ENCODE peak calls at places on chromosomes 2 and 18, in seven cellular contexts. S is nephron progenitor cell, H is osteoblast, P is B cell, I is colonic mucosa, Z is GM13976, D is activated B cell treated with CpG ODN at 0.5 μM for 24 hours. V is an unnamed sample.

GRCh38 chr2:196849895-196850294 is 40.7 kb upstream of the C2orf66 start:
- DNase-seq in S (no peak), H (peak), P (peak), I (peak), Z (no peak), D (no peak), V (no peak)

GRCh38 chr2:60463249-60463648 is 90.2 kb downstream of the BCL11A start:
- DNase-seq in S (no peak), H (no peak), P (no peak), I (no peak), Z (no peak), D (no peak), V (no peak)

GRCh38 chr2:241702155-241702404 is 241 bp downstream of the ING5 start:
- DNase-seq in S (peak), H (no peak), P (peak), I (no peak), Z (peak), D (no peak), V (peak)

GRCh38 chr2:172888704-172889103 is 153.1 kb downstream of the RAPGEF4 start:
- DNase-seq in S (no peak), H (no peak), P (no peak), I (no peak), Z (no peak), D (no peak), V (no peak)

GRCh38 chr18:59308201-59309014 is 10.0 kb downstream of the CPLX4 start:
- DNase-seq in S (peak), H (peak), P (peak), I (peak), Z (peak), D (peak), V (peak)

GRCh38 chr2:216698895-216699294 is 3.5 kb upstream of the IGFBP5 start:
- DNase-seq in S (no peak), H (no peak), P (no peak), I (no peak), Z (peak), D (no peak), V (no peak)

GRCh38 chr2:151849413-151850010 is 21.3 kb upstream of the ARL5A start:
- DNase-seq in S (no peak), H (no peak), P (no peak), I (no peak), Z (no peak), D (no peak), V (no peak)

GRCh38 chr18:47215554-47216138 is 35.8 kb downstream of the SKOR2 start:
- DNase-seq in S (peak), H (peak), P (peak), I (no peak), Z (peak), D (no peak), V (no peak)

GRCh38 chr2:1974391-1974790 is 230.1 kb upstream of the PXDN start:
- DNase-seq in S (no peak), H (no peak), P (no peak), I (no peak), Z (no peak), D (no peak), V (no peak)

GRCh38 chr18:961644-962355 is 57.1 kb downstream of the ADCYAP1 start:
- DNase-seq in S (peak), H (peak), P (peak), I (peak), Z (peak), D (no peak), V (peak)

GRCh38 chr2:182559623-182560022 is 132.8 kb upstream of the PDE1A start:
- DNase-seq in S (no peak), H (no peak), P (no peak), I (no peak), Z (no peak), D (no peak), V (no peak)

GRCh38 chr2:236726701-236727450 is 157.3 kb downstream of the ACKR3 start:
- DNase-seq in S (no peak), H (no peak), P (no peak), I (no peak), Z (no peak), D (no peak), V (no peak)
- TF ChIP-seq CTCF in S (no peak), H (no peak), P (no peak), I (no peak), Z (no peak), D (no peak), V (no peak)

GRCh38 chr2:228675042-228675441 is 493.6 kb upstream of the SPHKAP start:
- DNase-seq in S (no peak), H (peak), P (no peak), I (no peak), Z (no peak), D (no peak), V (no peak)
- TF ChIP-seq CTCF in S (no peak), H (no peak), P (no peak), I (no peak), Z (no peak), D (no peak), V (no peak)

GRCh38 chr2:134792147-134792546 is 46.3 kb upstream of the ACMSD start:
- DNase-seq in S (no peak), H (peak), P (no peak), I (no peak), Z (no peak), D (no peak), V (no peak)
- TF ChIP-seq CTCF in S (no peak), H (no peak), P (no peak), I (no peak), Z (no peak), D (no peak), V (no peak)

GRCh38 chr2:24613154-24613814 is 122.2 kb downstream of the NCOA1 start:
- DNase-seq in S (no peak), H (peak), P (peak), I (peak), Z (peak), D (no peak), V (no peak)
- TF ChIP-seq CTCF in S (no peak), H (peak), P (no peak), I (no peak), Z (peak), D (no peak), V (peak)

GRCh38 chr2:235799281-235799680 is 305.4 kb downstream of the AGAP1 start:
- DNase-seq in S (no peak), H (no peak), P (no peak), I (no peak), Z (no peak), D (no peak), V (no peak)

GRCh38 chr2:235807347-235807746 is 313.5 kb downstream of the AGAP1 start:
- DNase-seq in S (no peak), H (no peak), P (no peak), I (no peak), Z (no peak), D (no peak), V (peak)

GRCh38 chr2:235802542-235802941 is 308.7 kb downstream of the AGAP1 start:
- DNase-seq in S (no peak), H (no peak), P (no peak), I (no peak), Z (no peak), D (no peak), V (no peak)

GRCh38 chr2:235804676-235805075 is 310.8 kb downstream of the AGAP1 start:
- DNase-seq in S (no peak), H (no peak), P (no peak), I (no peak), Z (no peak), D (no peak), V (no peak)

GRCh38 chr2:235803028-235803427 is 309.2 kb downstream of the AGAP1 start:
- DNase-seq in S (no peak), H (no peak), P (no peak), I (no peak), Z (no peak), D (no peak), V (no peak)
- TF ChIP-seq CTCF in S (no peak), H (peak), P (no peak), I (no peak), Z (no peak), D (no peak), V (no peak)

V was measured in glutamatergic neuron.